ENCODE peak calls at places on chromosomes 12 and 14, in seven cellular contexts. E, J, G, D, M, S and H are unnamed samples.
A peak's percentile ranks its signal among the peaks of the same experiment; 100 is the strongest.

GRCh38 chr14:32352631-32353030 is 23.5 kb downstream of the AKAP6 start:
- DNase-seq in J (no peak), S (peak; percentile 68), M (no peak), E (no peak), D (no peak), G (no peak), H (no peak)

GRCh38 chr12:46386360-46386867 is 13.8 kb upstream of the SLC38A2 start:
- DNase-seq in D (no peak), M (no peak), J (peak; percentile 99), E (no peak), S (peak; percentile 98), G (no peak), H (no peak)

GRCh38 chr14:35124127-35124526 is 1.8 kb downstream of the PRORP start:
- DNase-seq in J (no peak), M (no peak), S (no peak), D (no peak), G (no peak), E (no peak), H (no peak)

GRCh38 chr12:64318605-64319004 is 72.0 kb downstream of the C12orf56 start:
- DNase-seq in G (no peak), D (no peak), J (peak; percentile 3), E (no peak), M (no peak), S (no peak), H (peak; percentile 4)

GRCh38 chr12:129332286-129332685 is 479.0 kb downstream of the GLT1D1 start:
- DNase-seq in S (no peak), J (no peak), D (no peak), E (no peak), G (no peak), M (no peak), H (no peak)

GRCh38 chr12:75542942-75543341 is 31.5 kb upstream of the KRR1 start:
- DNase-seq in M (no peak), J (peak; percentile 82), S (no peak), G (no peak), D (no peak), E (no peak), H (no peak)

GRCh38 chr12:76201758-76202157 is 117.3 kb upstream of the NAP1L1 start:
- DNase-seq in J (no peak), S (peak; percentile 66), D (no peak), E (no peak), M (no peak), G (no peak), H (no peak)

GRCh38 chr12:55797068-55797467 is 20.5 kb downstream of the SARNP start:
- DNase-seq in J (peak; percentile 71), S (peak; percentile 21), M (no peak), G (no peak), D (no peak), E (peak; percentile 27), H (no peak)

GRCh38 chr12:76558684-76559276 is 791 bp downstream of the OSBPL8 start:
- DNase-seq in D (peak; percentile 74), M (peak; percentile 69), S (peak; percentile 23), G (peak; percentile 76), E (peak; percentile 20), J (peak; percentile 25), H (peak; percentile 58)

GRCh38 chr12:122867701-122868461 is 28.0 kb downstream of the VPS37B start:
- DNase-seq in M (peak; percentile 95), D (peak; percentile 69), E (no peak), G (peak; percentile 91), S (no peak), J (no peak), H (peak; percentile 79)

GRCh38 chr12:3137268-3137761 is 60.1 kb downstream of the TSPAN9 start:
- DNase-seq in M (no peak), D (no peak), E (no peak), G (peak; percentile 67), S (no peak), J (peak; percentile 30), H (peak; percentile 77)

GRCh38 chr14:75144944-75145343 is 18.1 kb upstream of the NEK9 start:
- DNase-seq in E (peak; percentile 47), M (no peak), J (no peak), D (peak; percentile 19), G (no peak), S (no peak), H (peak; percentile 22)

GRCh38 chr12:28620281-28620680 is 430.0 kb downstream of the CCDC91 start:
- DNase-seq in J (no peak), M (no peak), S (no peak), G (no peak), E (no peak), D (no peak), H (no peak)

GRCh38 chr12:45687081-45688015 is 42.2 kb upstream of the ARID2 start:
- DNase-seq in J (no peak), M (no peak), S (no peak), E (no peak), G (no peak), D (no peak), H (no peak)

GRCh38 chr14:97459180-97459579 is 662.0 kb downstream of the VRK1 start:
- DNase-seq in G (no peak), J (no peak), E (no peak), S (no peak), M (no peak), D (no peak), H (no peak)

GRCh38 chr12:25521625-25522256 is 31.3 kb downstream of the LMNTD1 start:
- DNase-seq in D (no peak), G (no peak), J (no peak), S (no peak), E (no peak), M (no peak), H (no peak)

GRCh38 chr12:61530456-61530855 is 729.7 kb upstream of the USP15 start:
- DNase-seq in G (no peak), M (no peak), E (no peak), J (no peak), D (no peak), S (no peak), H (no peak)

GRCh38 chr14:51603495-51603894 is 48.2 kb upstream of the FRMD6 start:
- DNase-seq in S (no peak), J (no peak), G (no peak), M (no peak), D (no peak), E (no peak), H (no peak)

GRCh38 chr12:32365473-32366064 is 33.8 kb upstream of the FGD4 start:
- DNase-seq in M (peak; percentile 61), E (peak; percentile 63), D (peak; percentile 60), G (peak; percentile 78), J (peak; percentile 84), S (peak; percentile 74), H (peak; percentile 57)

GRCh38 chr14:64707661-64708060 is 3.4 kb downstream of the PLEKHG3 start:
- DNase-seq in G (no peak), M (no peak), D (peak; percentile 53), J (peak; percentile 60), S (peak; percentile 92), E (no peak), H (no peak)

GRCh38 chr12:84912191-84913142 is at the start of gene SLC6A15:
- DNase-seq in G (peak; percentile 80), D (no peak), M (no peak), S (peak; percentile 55), J (peak; percentile 93), E (no peak), H (no peak)

GRCh38 chr14:54123836-54124235 is 167.2 kb upstream of the BMP4 start:
- DNase-seq in G (no peak), M (no peak), J (no peak), D (no peak), S (peak; percentile 42), E (no peak), H (no peak)

GRCh38 chr12:57623811-57624390 is 9.1 kb downstream of the B4GALNT1 start:
- DNase-seq in S (no peak), J (no peak), D (no peak), G (no peak), M (no peak), E (no peak), H (no peak)
- H3K27me3 ChIP-seq in S (peaks cover 90% of the 10 kb centered on the region), J (peaks cover 40% of the 10 kb centered on the region), D (peaks cover 100% of the 10 kb centered on the region), G (peaks cover 66% of the 10 kb centered on the region), M (peaks cover 95% of the 10 kb centered on the region), E (no peaks in the 10 kb centered on the region), H (peaks cover 89% of the 10 kb centered on the region)

GRCh38 chr14:72653026-72653425 is 240.9 kb downstream of the DPF3 start:
- DNase-seq in J (no peak), M (no peak), D (no peak), S (no peak), E (no peak), G (no peak), H (no peak)
- H3K4me1 ChIP-seq in J (peaks cover 22% of the 10 kb centered on the region), M (no peaks in the 10 kb centered on the region), D (no peaks in the 10 kb centered on the region), S (peaks cover 33% of the 10 kb centered on the region), E (no peaks in the 10 kb centered on the region), G (no peaks in the 10 kb centered on the region), H (no peaks in the 10 kb centered on the region)

GRCh38 chr14:69485261-69485660 is 733 bp downstream of the PLEKHD1 start:
- DNase-seq in G (no peak), M (no peak), E (no peak), D (no peak), J (no peak), S (no peak), H (no peak)

GRCh38 chr14:69485701-69486100 is 1.2 kb downstream of the PLEKHD1 start:
- DNase-seq in M (no peak), D (no peak), G (no peak), S (no peak), J (no peak), E (no peak), H (no peak)

GRCh38 chr14:69483765-69484443 is 624 bp upstream of the PLEKHD1 start:
- DNase-seq in D (peak; percentile 10), E (no peak), G (peak; percentile 67), S (peak; percentile 16), M (no peak), J (peak; percentile 14), H (no peak)

GRCh38 chr14:69481815-69482568 is 2.5 kb upstream of the PLEKHD1 start:
- DNase-seq in S (no peak), M (no peak), E (no peak), D (no peak), J (no peak), G (no peak), H (no peak)

GRCh38 chr14:69484444-69485113 is at the start of gene PLEKHD1:
- DNase-seq in M (peak; percentile 32), G (no peak), E (no peak), S (no peak), J (no peak), D (no peak), H (no peak)
- H3K27me3 ChIP-seq in M (peaks cover 38% of the 10 kb centered on the region), G (peaks cover 31% of the 10 kb centered on the region), E (no peaks in the 10 kb centered on the region), S (peaks cover 63% of the 10 kb centered on the region), J (peaks cover 67% of the 10 kb centered on the region), D (peaks cover 73% of the 10 kb centered on the region), H (peaks cover 9% of the 10 kb centered on the region)

GRCh38 chr12:51922146-51922545 is 14.8 kb downstream of the ACVRL1 start:
- DNase-seq in E (no peak), G (no peak), S (no peak), J (no peak), M (no peak), D (no peak), H (no peak)
- H3K4me1 ChIP-seq in E (peaks cover 16% of the 10 kb centered on the region), G (peaks cover 35% of the 10 kb centered on the region), S (no peaks in the 10 kb centered on the region), J (no peaks in the 10 kb centered on the region), M (peaks cover 51% of the 10 kb centered on the region), D (peaks cover 13% of the 10 kb centered on the region), H (peaks cover 41% of the 10 kb centered on the region)